ENCODE peak calls at places on chromosomes 12 and 14, in ten cellular contexts. R, Z, V, I, W, C, U, Y, K and H are unnamed samples.
A peak's percentile ranks its signal among the peaks of the same experiment; 100 is the strongest.

GRCh38 chr12:28202374-28203130 is 12.3 kb downstream of the CCDC91 start:
- DNase-seq in Y (no peak), I (no peak), V (no peak), R (peak; percentile 18), K (no peak), W (no peak), Z (no peak), U (no peak), C (no peak), H (no peak)

GRCh38 chr14:65414961-65415589 is 2.5 kb downstream of the FUT8 start:
- DNase-seq in W (no peak), Y (no peak), R (peak; percentile 57), U (no peak), Z (no peak), K (no peak), V (no peak), I (no peak), C (no peak), H (peak; percentile 42)

GRCh38 chr12:118136559-118137003 is 657 bp downstream of the PEBP1 start:
- DNase-seq in K (peak; percentile 26), V (peak; percentile 82), W (no peak), I (peak; percentile 26), Y (peak; percentile 55), C (peak; percentile 42), Z (no peak), R (peak; percentile 54), U (peak; percentile 50), H (peak; percentile 71)

GRCh38 chr12:50971946-50972345 is 19.6 kb downstream of the HIGD1C start:
- DNase-seq in K (no peak), C (no peak), W (peak; percentile 51), Y (no peak), U (no peak), R (no peak), V (no peak), I (no peak), Z (no peak), H (no peak)

GRCh38 chr12:18799561-18799960 is 61.6 kb downstream of the CAPZA3 start:
- DNase-seq in W (no peak), R (peak; percentile 11), K (peak; percentile 11), U (no peak), V (no peak), C (no peak), I (no peak), Z (no peak), Y (no peak), H (no peak)

GRCh38 chr12:106067606-106068205 is 71.0 kb downstream of the NUAK1 start:
- DNase-seq in Z (no peak), U (no peak), V (no peak), C (no peak), R (no peak), I (no peak), W (no peak), Y (no peak), K (no peak), H (no peak)

GRCh38 chr12:52037248-52037861 is 13.9 kb upstream of the NR4A1 start:
- DNase-seq in U (no peak), Y (peak; percentile 57), W (no peak), I (no peak), V (peak; percentile 88), Z (no peak), C (peak; percentile 61), K (no peak), R (peak; percentile 36), H (peak; percentile 49)

GRCh38 chr12:15563683-15564082 is 225.5 kb downstream of the EPS8 start:
- DNase-seq in Y (no peak), Z (no peak), K (peak; percentile 58), I (no peak), R (no peak), V (no peak), U (no peak), W (peak; percentile 37), C (no peak), H (peak; percentile 54)

GRCh38 chr12:69511016-69511415 is 40.8 kb downstream of the FRS2 start:
- DNase-seq in Y (no peak), K (no peak), I (no peak), R (no peak), W (no peak), V (no peak), C (no peak), Z (no peak), U (no peak), H (no peak)

GRCh38 chr12:76375939-76376338 is 27.7 kb upstream of the BBS10 start:
- DNase-seq in U (no peak), W (no peak), R (peak; percentile 80), V (no peak), Z (no peak), I (no peak), K (no peak), C (no peak), Y (no peak), H (no peak)

GRCh38 chr14:95156765-95157194 is 549 bp downstream of the DICER1 start:
- DNase-seq in Z (no peak), W (no peak), I (peak; percentile 19), R (peak; percentile 14), U (peak; percentile 41), V (peak; percentile 88), Y (peak; percentile 60), K (no peak), C (peak; percentile 30), H (peak; percentile 39)

GRCh38 chr12:88753707-88754106 is 173.4 kb upstream of the KITLG start:
- DNase-seq in I (no peak), U (no peak), Y (no peak), K (no peak), R (no peak), Z (no peak), C (no peak), V (no peak), W (no peak), H (no peak)

GRCh38 chr12:56158926-56159461 is 835 bp downstream of the MYL6 start:
- DNase-seq in Z (no peak), I (peak; percentile 88), U (peak; percentile 85), W (peak; percentile 25), Y (peak; percentile 55), C (peak; percentile 86), V (peak; percentile 95), K (peak; percentile 47), R (peak; percentile 67), H (peak; percentile 46)

GRCh38 chr12:92063641-92064040 is 82.0 kb downstream of the BTG1 start:
- DNase-seq in Z (no peak), U (no peak), W (no peak), Y (no peak), K (no peak), C (no peak), I (no peak), V (no peak), R (peak; percentile 44), H (no peak)

GRCh38 chr12:79006306-79006705 is 141.7 kb downstream of the SYT1 start:
- DNase-seq in I (no peak), K (peak; percentile 26), Z (no peak), U (no peak), V (no peak), Y (no peak), W (no peak), R (peak; percentile 52), C (no peak), H (no peak)

GRCh38 chr12:75444444-75445136 is 36.0 kb upstream of the GLIPR1 start:
- DNase-seq in R (peak; percentile 75), K (peak; percentile 60), Z (no peak), I (no peak), W (no peak), V (no peak), C (no peak), Y (no peak), U (no peak), H (no peak)

DNA sequence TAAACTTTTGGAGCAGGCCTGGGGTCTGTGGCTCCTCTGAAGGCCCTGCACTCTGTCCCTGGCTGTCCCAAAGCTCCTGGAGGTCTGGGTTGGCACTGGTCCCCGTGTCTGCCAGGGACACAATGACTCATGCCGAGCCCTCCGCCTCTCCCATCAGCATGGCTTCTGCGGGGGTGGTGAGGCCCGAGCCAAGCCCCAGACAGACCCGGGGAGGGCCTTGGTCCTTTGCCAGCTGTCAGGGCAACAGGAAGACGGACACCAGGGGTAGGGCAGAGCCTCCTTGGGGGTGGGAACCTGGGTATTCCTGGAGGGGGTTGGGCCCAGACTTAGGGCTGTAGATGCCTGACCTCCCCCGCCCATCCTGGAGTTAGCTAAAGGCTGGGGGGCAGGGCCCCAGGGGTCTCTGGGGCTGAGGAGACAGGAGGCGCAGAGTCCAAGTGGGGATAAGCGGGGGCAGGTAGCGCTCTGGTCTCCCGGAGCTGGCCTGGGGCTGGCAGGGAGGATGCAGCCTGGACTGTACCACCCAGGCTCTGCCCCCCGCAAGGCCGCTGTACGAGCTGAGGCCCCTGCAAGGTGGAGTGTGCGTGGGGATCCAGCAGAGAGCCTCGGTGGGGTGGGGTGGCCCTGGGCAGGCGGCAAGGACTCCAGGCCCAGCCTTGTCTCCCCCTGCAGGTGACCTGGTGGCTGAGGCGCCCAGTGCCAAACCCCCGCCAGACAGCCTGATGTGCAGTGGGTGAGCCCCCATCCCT is 16.4 kb upstream of the PUS1 start:
- DNase-seq in I (peak; percentile 50), Z (no peak), C (no peak), U (peak; percentile 50), W (no peak), R (peak; percentile 86), Y (no peak), V (peak; percentile 93), K (no peak), H (no peak)
- TF ChIP-seq CTCF in I (no peak), Z (no peak), C (peak; percentile 43), U (no peak), W (no peak), R (peak; percentile 31), Y (no peak), V (no peak), K (peak; percentile 17), H (no peak)

DNA sequence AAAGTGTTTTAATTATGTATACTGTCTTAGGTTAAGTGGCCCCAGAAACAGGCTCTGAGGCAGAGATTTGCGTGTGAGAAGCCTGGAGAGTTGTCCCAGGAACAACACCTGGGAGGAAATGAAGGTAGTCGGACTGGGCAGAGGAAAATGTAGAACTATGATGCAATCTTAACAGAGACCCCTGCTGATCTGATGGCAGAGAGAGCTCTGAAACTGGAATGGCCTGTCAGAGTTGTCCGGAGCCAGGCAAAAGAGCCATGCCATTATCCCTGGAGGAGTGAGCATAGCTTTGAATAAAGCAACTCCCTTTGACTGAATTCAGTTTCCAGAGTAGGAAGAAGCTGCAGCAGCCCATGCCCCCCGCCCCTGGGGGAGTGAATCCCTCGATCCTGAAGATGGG is 264.7 kb downstream of the PDZRN4 start:
- DNase-seq in W (no peak), C (no peak), Y (no peak), Z (no peak), V (no peak), U (no peak), K (no peak), I (no peak), R (no peak), H (no peak)
- TF ChIP-seq CTCF in W (no peak), C (no peak), Y (no peak), Z (no peak), V (no peak), U (no peak), K (no peak), I (no peak), R (no peak), H (no peak)

GRCh38 chr12:40511341-40511740 is 180.9 kb upstream of the CNTN1 start:
- DNase-seq in U (no peak), R (no peak), K (no peak), I (no peak), V (no peak), C (no peak), W (no peak), Y (no peak), Z (no peak), H (no peak)
- TF ChIP-seq CTCF in U (no peak), R (no peak), K (no peak), I (no peak), V (no peak), C (no peak), W (no peak), Y (no peak), Z (no peak), H (no peak)

GRCh38 chr12:132364348-132364902 is 35.0 kb upstream of the GALNT9 start:
- DNase-seq in C (no peak), Z (no peak), Y (peak; percentile 2), W (no peak), R (no peak), V (peak; percentile 26), I (no peak), U (no peak), K (no peak), H (no peak)
- TF ChIP-seq CTCF in C (no peak), Z (no peak), Y (no peak), W (no peak), R (no peak), V (no peak), I (no peak), U (no peak), K (no peak), H (no peak)